ENCODE peak calls at places on chromosomes 7 and 10, in four cellular contexts. One of them, this sample, is unnamed.

GRCh38 chr7:12524794-12525386 is 45.6 kb upstream of the SCIN start:
- DNase-seq in activated T-helper 1 cell treated with Interleukin-2 at 50 U/mL for 16 hours: no peak
- DNase-seq in nucleus accumbens: no peak
- DNase-seq in activated CD4-positive, alpha-beta T cell treated with anti-CD3 and anti-CD28 coated beads, Interleukin-2, amount 50 U/mL, for 1 hour: no peak
- DNase-seq in this sample: no peak

GRCh38 chr7:112263519-112263918 is 57.0 kb downstream of the ZNF277 start:
- DNase-seq in activated T-helper 1 cell treated with Interleukin-2 at 50 U/mL for 16 hours: no peak
- DNase-seq in nucleus accumbens: no peak
- DNase-seq in activated CD4-positive, alpha-beta T cell treated with anti-CD3 and anti-CD28 coated beads, Interleukin-2, amount 50 U/mL, for 1 hour: no peak
- DNase-seq in this sample: no peak

GRCh38 chr7:28052933-28053332 is 127.7 kb downstream of the JAZF1 start:
- DNase-seq in activated T-helper 1 cell treated with Interleukin-2 at 50 U/mL for 16 hours: no peak
- DNase-seq in nucleus accumbens: no peak
- DNase-seq in activated CD4-positive, alpha-beta T cell treated with anti-CD3 and anti-CD28 coated beads, Interleukin-2, amount 50 U/mL, for 1 hour: no peak
- DNase-seq in this sample: no peak

GRCh38 chr10:70169011-70169410 is 1.3 kb downstream of the SAR1A start:
- DNase-seq in activated T-helper 1 cell treated with Interleukin-2 at 50 U/mL for 16 hours: no peak
- DNase-seq in nucleus accumbens: no peak
- DNase-seq in activated CD4-positive, alpha-beta T cell treated with anti-CD3 and anti-CD28 coated beads, Interleukin-2, amount 50 U/mL, for 1 hour: no peak
- DNase-seq in this sample: no peak

GRCh38 chr7:6385110-6385792 is 62.5 kb downstream of the DAGLB start:
- DNase-seq in activated T-helper 1 cell treated with Interleukin-2 at 50 U/mL for 16 hours: no peak
- DNase-seq in nucleus accumbens: no peak
- DNase-seq in activated CD4-positive, alpha-beta T cell treated with anti-CD3 and anti-CD28 coated beads, Interleukin-2, amount 50 U/mL, for 1 hour: no peak
- DNase-seq in this sample: no peak

GRCh38 chr7:139714163-139714901 is 63.5 kb downstream of the HIPK2 start:
- DNase-seq in activated T-helper 1 cell treated with Interleukin-2 at 50 U/mL for 16 hours: no peak
- DNase-seq in nucleus accumbens: no peak
- DNase-seq in activated CD4-positive, alpha-beta T cell treated with anti-CD3 and anti-CD28 coated beads, Interleukin-2, amount 50 U/mL, for 1 hour: no peak
- DNase-seq in this sample: peak

GRCh38 chr10:27145937-27146336 is 8.2 kb downstream of the YME1L1 start:
- DNase-seq in activated T-helper 1 cell treated with Interleukin-2 at 50 U/mL for 16 hours: no peak
- DNase-seq in nucleus accumbens: no peak
- DNase-seq in activated CD4-positive, alpha-beta T cell treated with anti-CD3 and anti-CD28 coated beads, Interleukin-2, amount 50 U/mL, for 1 hour: no peak
- DNase-seq in this sample: no peak

GRCh38 chr7:77734590-77735421 is 38.5 kb downstream of the RSBN1L start:
- DNase-seq in activated T-helper 1 cell treated with Interleukin-2 at 50 U/mL for 16 hours: no peak
- DNase-seq in nucleus accumbens: no peak
- DNase-seq in activated CD4-positive, alpha-beta T cell treated with anti-CD3 and anti-CD28 coated beads, Interleukin-2, amount 50 U/mL, for 1 hour: no peak
- DNase-seq in this sample: no peak

GRCh38 chr10:19570143-19570542 is 246.1 kb upstream of the PLXDC2 start:
- DNase-seq in activated T-helper 1 cell treated with Interleukin-2 at 50 U/mL for 16 hours: no peak
- DNase-seq in nucleus accumbens: no peak
- DNase-seq in activated CD4-positive, alpha-beta T cell treated with anti-CD3 and anti-CD28 coated beads, Interleukin-2, amount 50 U/mL, for 1 hour: no peak
- DNase-seq in this sample: no peak

GRCh38 chr10:117137031-117137910 is 799 bp downstream of the VAX1 start:
- DNase-seq in activated T-helper 1 cell treated with Interleukin-2 at 50 U/mL for 16 hours: no peak
- DNase-seq in nucleus accumbens: peak
- DNase-seq in activated CD4-positive, alpha-beta T cell treated with anti-CD3 and anti-CD28 coated beads, Interleukin-2, amount 50 U/mL, for 1 hour: no peak
- DNase-seq in this sample: peak

GRCh38 chr7:19268737-19269136 is 123.5 kb upstream of the FERD3L start:
- DNase-seq in activated T-helper 1 cell treated with Interleukin-2 at 50 U/mL for 16 hours: no peak
- DNase-seq in nucleus accumbens: no peak
- DNase-seq in activated CD4-positive, alpha-beta T cell treated with anti-CD3 and anti-CD28 coated beads, Interleukin-2, amount 50 U/mL, for 1 hour: no peak
- DNase-seq in this sample: no peak

GRCh38 chr10:82660205-82660604 is 785.2 kb downstream of the NRG3 start:
- DNase-seq in activated T-helper 1 cell treated with Interleukin-2 at 50 U/mL for 16 hours: no peak
- DNase-seq in nucleus accumbens: no peak
- DNase-seq in activated CD4-positive, alpha-beta T cell treated with anti-CD3 and anti-CD28 coated beads, Interleukin-2, amount 50 U/mL, for 1 hour: no peak
- DNase-seq in this sample: no peak

GRCh38 chr7:47327698-47328391 is 254.1 kb downstream of the TNS3 start:
- DNase-seq in activated T-helper 1 cell treated with Interleukin-2 at 50 U/mL for 16 hours: no peak
- DNase-seq in nucleus accumbens: peak
- DNase-seq in activated CD4-positive, alpha-beta T cell treated with anti-CD3 and anti-CD28 coated beads, Interleukin-2, amount 50 U/mL, for 1 hour: no peak
- DNase-seq in this sample: peak

GRCh38 chr7:20449146-20449648 is 118.5 kb downstream of the ITGB8 start:
- DNase-seq in activated T-helper 1 cell treated with Interleukin-2 at 50 U/mL for 16 hours: no peak
- DNase-seq in nucleus accumbens: no peak
- DNase-seq in activated CD4-positive, alpha-beta T cell treated with anti-CD3 and anti-CD28 coated beads, Interleukin-2, amount 50 U/mL, for 1 hour: no peak
- DNase-seq in this sample: no peak

GRCh38 chr10:70192325-70192966 is 22.1 kb upstream of the SAR1A start:
- DNase-seq in activated T-helper 1 cell treated with Interleukin-2 at 50 U/mL for 16 hours: no peak
- DNase-seq in nucleus accumbens: no peak
- DNase-seq in activated CD4-positive, alpha-beta T cell treated with anti-CD3 and anti-CD28 coated beads, Interleukin-2, amount 50 U/mL, for 1 hour: no peak
- DNase-seq in this sample: no peak

This sample was measured in endodermal cell.